ENCODE peak calls at places on chromosomes 4 and X, in six cellular contexts. C, R, B, H, N and O are unnamed samples. For H3K4me1, the result is how much of the 10 kb centered on the place peaks cover.

GRCh38 chrX:8803326-8803725 is 2.1 kb upstream of the FAM9A start:
- DNase-seq in C (no peak), H (no peak), R (no peak), N (no peak), B (no peak), O (no peak)

GRCh38 chr4:86011117-86011516 is 348.7 kb downstream of the MAPK10 start:
- DNase-seq in C (no peak), R (peak), H (no peak), B (no peak), N (no peak), O (no peak)

GRCh38 chrX:130285710-130286109 is 17.0 kb upstream of the ZNF280C start:
- DNase-seq in R (no peak), B (no peak), H (no peak), N (no peak), C (no peak), O (no peak)

GRCh38 chr4:68180858-68181531 is 51.3 kb upstream of the TMPRSS11F start:
- DNase-seq in B (no peak), N (no peak), H (no peak), R (peak), C (no peak), O (no peak)

GRCh38 chr4:110518889-110519490 is 43.0 kb downstream of the ENPEP start:
- DNase-seq in R (no peak), B (no peak), C (peak), H (no peak), N (no peak), O (no peak)

GRCh38 chrX:47384502-47384901 is 14.1 kb downstream of the ZNF157 start:
- DNase-seq in N (peak), H (peak), R (peak), B (peak), C (peak), O (peak)

GRCh38 chrX:72609313-72609712 is 36.7 kb upstream of the HDAC8 start:
- DNase-seq in C (no peak), R (no peak), H (no peak), N (no peak), B (no peak), O (no peak)

GRCh38 chr4:77817304-77818076 is 1.7 kb downstream of the CNOT6L start:
- DNase-seq in N (no peak), C (no peak), R (peak), B (no peak), H (no peak), O (no peak)

GRCh38 chrX:153958605-153959004 is 13.0 kb downstream of the HCFC1 start:
- DNase-seq in B (no peak), C (no peak), R (no peak), N (no peak), H (no peak), O (no peak)

GRCh38 chr4:21304061-21304541 is 603.8 kb downstream of the PACRGL start:
- DNase-seq in R (no peak), N (no peak), B (no peak), C (no peak), H (peak), O (no peak)

GRCh38 chr4:77395481-77395880 is 210.1 kb upstream of the CXCL13 start:
- DNase-seq in B (no peak), R (no peak), N (no peak), H (no peak), C (no peak), O (no peak)

GRCh38 chr4:159009521-159009920 is 93.4 kb upstream of the RAPGEF2 start:
- DNase-seq in H (no peak), B (no peak), R (no peak), C (no peak), N (no peak), O (no peak)

GRCh38 chr4:185039508-185040273 is 21.4 kb downstream of the HELT start:
- DNase-seq in C (peak), N (peak), B (peak), H (no peak), R (peak), O (no peak)

GRCh38 chrX:24657671-24658410 is 10.7 kb upstream of the PCYT1B start:
- DNase-seq in R (no peak), N (no peak), C (no peak), H (no peak), B (no peak), O (no peak)

GRCh38 chr4:26021417-26022345 is 107.7 kb downstream of the SMIM20 start:
- DNase-seq in N (no peak), B (no peak), R (peak), H (no peak), C (no peak), O (no peak)

GRCh38 chr4:13166214-13166613 is 317.9 kb downstream of the RAB28 start:
- DNase-seq in H (no peak), C (no peak), N (no peak), B (no peak), R (peak), O (no peak)

GRCh38 chr4:10577495-10577894 is 107.1 kb downstream of the CLNK start:
- DNase-seq in N (no peak), H (no peak), C (no peak), B (no peak), R (no peak), O (no peak)

DNA sequence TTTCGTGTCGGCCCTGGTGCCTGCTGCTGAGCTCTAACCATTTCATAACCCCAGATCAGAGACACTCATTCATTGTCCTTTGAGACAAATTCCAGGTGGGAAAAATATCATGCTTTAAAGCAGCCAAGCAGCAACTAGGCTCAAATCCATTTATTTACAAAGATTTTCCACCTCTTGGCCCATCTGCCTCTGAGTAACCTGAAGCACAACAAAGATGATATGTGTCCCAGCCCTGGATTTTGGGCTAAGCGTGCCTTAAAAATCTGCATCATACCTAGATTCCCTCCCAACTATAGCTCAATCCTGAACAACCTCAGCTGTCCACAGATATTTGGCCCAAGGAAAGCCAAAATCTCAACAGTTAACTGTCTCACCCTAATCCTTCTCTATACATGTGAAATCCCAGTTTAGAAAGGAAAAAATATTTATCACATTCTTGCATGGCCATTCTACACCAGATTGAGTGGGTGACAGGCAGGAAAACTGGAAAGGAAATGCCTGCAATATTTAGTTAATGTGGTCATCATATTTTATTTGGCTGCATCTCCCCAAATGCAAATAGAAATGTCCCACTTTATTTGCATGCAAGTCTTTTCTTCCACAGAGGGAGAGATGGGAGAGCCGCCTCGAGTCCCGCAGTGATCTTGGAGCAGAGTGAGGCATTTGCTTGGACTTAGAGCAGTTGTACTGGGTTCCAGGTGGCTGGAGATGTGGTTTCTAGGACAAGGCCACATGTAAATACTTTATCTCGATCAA is 146.4 kb upstream of the EOLA2 start:
- DNase-seq in H (no peak), N (no peak), C (no peak), B (no peak), R (peak), O (no peak)
- H3K27ac ChIP-seq in H (no peak), N (no peak), C (no peak), B (no peak), R (peak), O (peak)

GRCh38 chrX:96689951-96690350 is 5.3 kb downstream of the DIAPH2 start:
- DNase-seq in N (no peak), H (no peak), C (no peak), R (no peak), B (no peak), O (no peak)
- H3K4me1 ChIP-seq in N (under half), H (under half), C (under half), R (under half), B (under half), O (under half)

GRCh38 chrX:21972046-21972445 is 31.5 kb downstream of the SMS start:
- DNase-seq in N (no peak), R (no peak), B (no peak), C (no peak), H (no peak), O (no peak)

GRCh38 chrX:21974011-21974385 is 33.5 kb downstream of the SMS start:
- DNase-seq in N (no peak), B (no peak), C (peak), H (no peak), R (peak), O (no peak)

GRCh38 chrX:21972721-21973120 is 32.2 kb downstream of the SMS start:
- DNase-seq in C (peak), H (no peak), B (no peak), N (no peak), R (peak), O (no peak)

GRCh38 chrX:21975242-21975641 is 34.7 kb downstream of the SMS start:
- DNase-seq in B (no peak), N (no peak), H (no peak), R (no peak), C (no peak), O (no peak)

GRCh38 chrX:21973321-21974010 is 33.0 kb downstream of the SMS start:
- DNase-seq in B (no peak), N (no peak), R (no peak), H (no peak), C (no peak), O (no peak)
- H3K27ac ChIP-seq in B (peak), N (no peak), R (peak), H (no peak), C (no peak), O (no peak)

GRCh38 chr4:113472864-113473263 is 288.7 kb downstream of the CAMK2D start:
- DNase-seq in B (no peak), N (no peak), R (no peak), H (no peak), C (no peak), O (no peak)

GRCh38 chr4:113474017-113474416 is 287.5 kb downstream of the CAMK2D start:
- DNase-seq in N (no peak), H (no peak), C (no peak), R (peak), B (no peak), O (no peak)

GRCh38 chr4:113478032-113478431 is 283.5 kb downstream of the CAMK2D start:
- DNase-seq in C (no peak), N (no peak), H (no peak), R (no peak), B (no peak), O (no peak)

GRCh38 chr4:113481820-113482219 is 279.7 kb downstream of the CAMK2D start:
- DNase-seq in H (no peak), C (no peak), R (no peak), B (no peak), N (no peak), O (no peak)

GRCh38 chr4:113476800-113477199 is 284.7 kb downstream of the CAMK2D start:
- DNase-seq in B (no peak), C (no peak), N (no peak), H (no peak), R (no peak), O (no peak)
- H3K4me1 ChIP-seq in B (under half), C (under half), N (under half), H (under half), R (under half), O (under half)

GRCh38 chr4:73978886-73979285 is 2.9 kb downstream of the PF4 start:
- DNase-seq in N (no peak), B (no peak), C (no peak), H (no peak), R (peak), O (no peak)
- H3K27ac ChIP-seq in N (no peak), B (no peak), C (no peak), H (no peak), R (peak), O (no peak)

GRCh38 chr4:7904108-7904516 is 35.5 kb downstream of the AFAP1 start:
- DNase-seq in B (no peak), N (no peak), H (no peak), C (no peak), R (peak), O (no peak)
- H3K4me1 ChIP-seq in B (under half), N (under half), H (half or more), C (under half), R (half or more), O (half or more)